ENCODE peak calls at places on chromosomes 13 and 19, in ten cellular contexts. A is naive thymus-derived CD8-positive, alpha-beta T cell; I is CD8-positive, alpha-beta T cell; E is IMR-90; V is MCF 10A; W is HepG2; T is COLO829; D is activated CD4-positive, alpha-beta T cell treated with anti-CD3 and anti-CD28 coated beads for 4 hours; Q is HFFc6; N is stimulated activated CD4-positive, alpha-beta T cell treated with anti-CD3 and anti-CD28 coated beads, Interleukin-1b, Interleukin-23, amount 100 ng/mL, for 4 hours. B is an unnamed sample.

GRCh38 chr19:5131866-5132561 is 163.1 kb downstream of the KDM4B start:
- DNase-seq in V (no peak), W (no peak), A (peak), D (no peak), I (peak), T (no peak), E (no peak), Q (no peak), N (no peak), B (peak)

GRCh38 chr13:30616927-30617314 is 799 bp upstream of the USPL1 start:
- DNase-seq in D (no peak), I (peak), N (peak), A (peak), V (peak), E (peak), Q (peak), W (peak), T (peak), B (peak)

GRCh38 chr19:11658954-11659353 is 61.7 kb downstream of the ZNF627 start:
- DNase-seq in Q (no peak), W (no peak), A (no peak), N (no peak), E (no peak), V (no peak), D (no peak), I (no peak), T (no peak), B (no peak)

GRCh38 chr13:98142427-98143156 is at the start of gene FARP1:
- DNase-seq in A (no peak), W (peak), D (no peak), T (no peak), I (no peak), N (no peak), V (peak), Q (peak), E (peak), B (peak)

GRCh38 chr19:4582980-4583842 is 23.7 kb upstream of the SEMA6B start:
- DNase-seq in I (no peak), W (peak), D (no peak), E (no peak), A (no peak), Q (no peak), N (no peak), V (peak), T (no peak), B (no peak)

GRCh38 chr19:2561895-2562294 is 86.0 kb downstream of the GADD45B start:
- DNase-seq in D (peak), E (no peak), V (peak), Q (no peak), T (no peak), I (peak), W (no peak), A (peak), N (peak), B (no peak)

GRCh38 chr19:32220951-32221350 is 124.5 kb upstream of the ZNF507 start:
- DNase-seq in T (no peak), D (no peak), Q (no peak), E (no peak), N (no peak), A (no peak), I (no peak), V (no peak), W (no peak), B (no peak)

GRCh38 chr13:19062801-19063200 is 118.8 kb downstream of the TUBA3C start:
- DNase-seq in E (no peak), N (no peak), W (no peak), A (no peak), I (no peak), Q (no peak), D (no peak), T (no peak), V (no peak), B (no peak)

GRCh38 chr13:76972430-76972829 is 19.5 kb upstream of the CLN5 start:
- DNase-seq in W (no peak), D (no peak), N (no peak), T (no peak), I (no peak), V (no peak), Q (no peak), E (no peak), A (no peak), B (no peak)

GRCh38 chr13:30037766-30038165 is 187.3 kb upstream of the UBL3 start:
- DNase-seq in N (no peak), W (no peak), Q (no peak), T (no peak), A (no peak), I (no peak), V (no peak), E (peak), D (no peak), B (no peak)

GRCh38 chr19:49430678-49431329 is 5.6 kb downstream of the GFY start:
- DNase-seq in N (no peak), A (no peak), V (peak), T (no peak), W (no peak), Q (no peak), D (no peak), E (no peak), I (no peak), B (no peak)

GRCh38 chr13:99392126-99392805 is 85.1 kb upstream of the GPR183 start:
- DNase-seq in D (no peak), V (no peak), I (no peak), Q (no peak), W (no peak), E (no peak), N (no peak), A (no peak), T (no peak), B (no peak)

GRCh38 chr19:1076046-1076386 is 9.0 kb downstream of the ARHGAP45 start:
- DNase-seq in V (no peak), I (no peak), N (no peak), W (no peak), Q (no peak), E (no peak), A (no peak), D (no peak), T (no peak), B (no peak)

GRCh38 chr13:85277753-85278152 is 521.5 kb downstream of the SLITRK6 start:
- DNase-seq in E (peak), W (peak), A (no peak), I (no peak), Q (no peak), D (no peak), T (peak), V (no peak), N (no peak), B (peak)

GRCh38 chr13:35354882-35355281 is 121.6 kb downstream of the MAB21L1 start:
- DNase-seq in T (no peak), V (no peak), I (no peak), A (no peak), N (no peak), E (no peak), Q (no peak), D (no peak), W (peak), B (no peak)

GRCh38 chr19:8423821-8424223 is 10.7 kb downstream of the MARCHF2 start:
- DNase-seq in E (peak), T (peak), W (peak), A (no peak), I (no peak), V (peak), Q (peak), D (no peak), N (no peak), B (peak)

GRCh38 chr13:72643339-72643989 is 84.0 kb downstream of the MZT1 start:
- DNase-seq in E (peak), Q (peak), T (peak), N (peak), W (peak), V (peak), D (peak), I (peak), A (no peak), B (peak)

GRCh38 chr19:14473915-14474578 is 1.1 kb downstream of the PTGER1 start:
- DNase-seq in W (no peak), E (no peak), V (no peak), Q (no peak), T (no peak), I (no peak), D (no peak), N (no peak), A (no peak), B (no peak)

B was measured in RWPE1.